ENCODE peak calls at places on chromosomes 3 and 15, in eight cellular contexts. F is uterus, T is IMR-90, G is hepatocyte, M is mammary epithelial cell, B is colonic mucosa, N is sigmoid colon, U is suprapubic skin. X is an unnamed sample.
A peak's percentile ranks its signal among the peaks of the same experiment; 100 is the strongest.

GRCh38 chr3:46972396-46972795 is 4.1 kb downstream of the CCDC12 start:
- DNase-seq in F (no peak), T (no peak), G (no peak), M (no peak), B (no peak), N (no peak), U (no peak), X (no peak)

GRCh38 chr15:67186226-67186649 is 68.2 kb downstream of the AAGAB start:
- DNase-seq in F (peak; percentile 56), T (no peak), G (no peak), M (no peak), B (peak; percentile 47), N (peak; percentile 83), U (no peak), X (peak; percentile 91)

GRCh38 chr15:54374184-54374947 is 396.1 kb downstream of the UNC13C start:
- DNase-seq in F (no peak), T (no peak), G (no peak), M (no peak), B (no peak), N (peak; percentile 57), U (no peak), X (no peak)

GRCh38 chr15:37101634-37102314 is 1.4 kb upstream of the MEIS2 start:
- DNase-seq in F (peak; percentile 89), T (peak; percentile 70), G (peak; percentile 85), M (peak; percentile 74), B (peak; percentile 65), N (peak; percentile 93), U (no peak), X (peak; percentile 81)

GRCh38 chr3:144084929-144085328 is 113.3 kb downstream of the DIPK2A start:
- DNase-seq in F (no peak), T (no peak), G (no peak), M (no peak), B (no peak), N (no peak), U (no peak), X (no peak)

GRCh38 chr3:120497318-120497717 is 46.5 kb upstream of the FSTL1 start:
- DNase-seq in F (no peak), T (peak; percentile 98), G (no peak), M (peak; percentile 85), B (no peak), N (no peak), U (no peak), X (no peak)

GRCh38 chr3:10164546-10165393 is at the start of gene IRAK2:
- DNase-seq in F (peak; percentile 73), T (peak; percentile 50), G (peak; percentile 89), M (peak; percentile 49), B (peak; percentile 77), N (peak; percentile 90), U (peak; percentile 90), X (peak; percentile 74)

GRCh38 chr3:107392549-107393165 is 15.4 kb downstream of the CCDC54 start:
- DNase-seq in F (no peak), T (peak; percentile 66), G (no peak), M (peak; percentile 75), B (no peak), N (no peak), U (no peak), X (no peak)

GRCh38 chr3:156449712-156450574 is 105.0 kb downstream of the SSR3 start:
- DNase-seq in F (no peak), T (peak; percentile 30), G (peak; percentile 55), M (peak; percentile 28), B (no peak), N (no peak), U (no peak), X (no peak)

GRCh38 chr3:195133462-195133861 is 137.5 kb downstream of the XXYLT1 start:
- DNase-seq in F (no peak), T (peak; percentile 98), G (no peak), M (no peak), B (peak; percentile 38), N (peak; percentile 96), U (no peak), X (peak; percentile 71)

GRCh38 chr15:92324036-92324963 is 69.4 kb upstream of the ST8SIA2 start:
- DNase-seq in F (no peak), T (no peak), G (no peak), M (no peak), B (no peak), N (no peak), U (no peak), X (no peak)

GRCh38 chr3:167733961-167734497 is 663 bp downstream of the PDCD10 start:
- DNase-seq in F (no peak), T (peak; percentile 3), G (peak; percentile 31), M (no peak), B (no peak), N (no peak), U (no peak), X (no peak)

DNA sequence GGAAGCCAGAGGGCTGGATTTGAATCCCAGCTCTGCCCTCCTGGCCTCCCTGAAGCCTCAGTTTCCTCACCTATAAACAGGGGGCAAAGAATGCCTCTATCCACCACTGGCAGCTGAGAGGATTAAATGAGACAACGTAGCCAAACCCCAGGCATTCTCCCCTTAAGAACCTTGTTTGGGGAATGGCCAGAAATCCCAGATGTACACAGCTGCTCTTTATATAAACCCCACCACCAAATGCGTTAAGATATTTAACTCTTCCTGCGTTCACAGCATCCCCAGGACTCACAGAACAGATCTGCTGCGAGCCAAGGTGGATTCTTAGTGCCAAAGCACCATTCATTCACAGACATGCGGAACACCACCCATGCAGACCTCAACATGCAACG is 5.3 kb downstream of the TLE3 start:
- DNase-seq in F (no peak), T (peak; percentile 69), G (no peak), M (no peak), B (no peak), N (no peak), U (no peak), X (no peak)
- H3K4me1 ChIP-seq in F (no peaks in the 10 kb centered on the region), T (peaks cover 41% of the 10 kb centered on the region), G (peaks cover 68% of the 10 kb centered on the region), M (peaks cover 8% of the 10 kb centered on the region), B (peaks cover 37% of the 10 kb centered on the region), N (peaks cover 85% of the 10 kb centered on the region), U (peaks cover 81% of the 10 kb centered on the region), X (peaks cover 88% of the 10 kb centered on the region)

DNA sequence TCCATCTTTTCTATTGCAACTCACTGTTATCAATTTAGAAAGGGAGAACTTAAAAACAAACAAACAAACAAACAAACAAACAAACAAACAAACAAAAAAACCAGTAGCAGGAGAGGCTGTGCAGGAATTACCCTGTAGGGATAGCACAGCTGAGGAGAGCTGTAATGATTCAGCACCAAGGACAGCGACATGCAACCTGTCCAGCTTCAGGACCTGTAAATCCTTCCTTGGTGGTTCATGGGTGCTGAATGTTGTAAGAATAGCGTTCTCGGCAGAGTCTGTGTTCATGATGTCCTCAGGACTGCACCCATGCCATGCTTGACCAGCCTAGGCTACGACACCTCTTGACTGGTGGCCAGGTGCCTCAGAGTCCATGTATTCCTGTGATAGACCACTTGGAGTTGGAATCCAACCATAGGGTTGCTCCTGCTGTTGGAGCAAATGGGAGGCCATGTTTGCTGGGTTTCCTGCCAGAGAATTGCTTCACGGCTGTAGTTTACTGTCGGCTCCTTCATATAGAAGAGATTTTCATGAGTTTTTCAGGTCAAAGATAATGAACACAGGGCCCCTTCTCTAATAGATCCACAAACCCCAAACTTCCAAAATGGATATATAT is 65.9 kb downstream of the CACNA2D3 start:
- DNase-seq in F (no peak), T (peak; percentile 34), G (peak; percentile 90), M (peak; percentile 50), B (peak; percentile 45), N (no peak), U (no peak), X (no peak)
- TF ChIP-seq CTCF in F (no peak), T (no peak), G (no peak), M (no peak), B (no peak), N (no peak), U (no peak), X (no peak)

GRCh38 chr3:8538223-8538622 is 36.6 kb downstream of the LMCD1 start:
- DNase-seq in F (no peak), T (no peak), G (no peak), M (no peak), B (no peak), N (no peak), U (no peak), X (no peak)
- H3K4me1 ChIP-seq in F (no peaks in the 10 kb centered on the region), T (peaks cover 17% of the 10 kb centered on the region), G (peaks cover 6% of the 10 kb centered on the region), M (no peaks in the 10 kb centered on the region), B (no peaks in the 10 kb centered on the region), N (no peaks in the 10 kb centered on the region), U (peaks cover 7% of the 10 kb centered on the region), X (peaks cover 51% of the 10 kb centered on the region)

GRCh38 chr15:43204016-43204901 is 16.6 kb downstream of the EPB42 start:
- DNase-seq in F (no peak), T (peak; percentile 75), G (peak; percentile 72), M (peak; percentile 58), B (peak; percentile 29), N (no peak), U (no peak), X (no peak)
- TF ChIP-seq CTCF in F (peak; percentile 39), T (peak; percentile 67), G (peak; percentile 61), M (peak; percentile 73), B (peak; percentile 43), N (peak; percentile 35), U (peak; percentile 59), X (peak; percentile 69)

DNA sequence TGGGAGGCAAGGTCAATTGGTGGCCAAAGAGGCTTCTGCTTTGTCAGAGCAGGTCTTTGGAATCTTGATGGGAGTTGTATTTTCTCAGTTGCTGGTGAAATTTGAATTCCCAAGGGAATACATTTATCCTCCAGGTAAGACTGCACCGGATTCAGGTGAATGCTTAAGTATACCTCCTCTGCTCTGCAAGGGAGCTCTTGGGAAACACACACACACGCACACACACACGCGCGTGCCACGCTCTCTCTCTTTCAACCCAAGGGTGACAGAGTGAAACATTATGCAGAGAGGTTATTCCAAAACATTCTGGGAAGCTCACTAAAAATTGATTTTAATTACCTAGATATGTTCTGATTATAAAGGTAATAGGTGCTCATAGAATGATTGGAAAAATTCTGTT is 33.7 kb downstream of the ST6GAL1 start:
- DNase-seq in F (no peak), T (no peak), G (no peak), M (no peak), B (no peak), N (no peak), U (no peak), X (no peak)
- H3K4me1 ChIP-seq in F (no peaks in the 10 kb centered on the region), T (peaks cover 2% of the 10 kb centered on the region), G (no peaks in the 10 kb centered on the region), M (peaks cover 12% of the 10 kb centered on the region), B (no peaks in the 10 kb centered on the region), N (no peaks in the 10 kb centered on the region), U (no peaks in the 10 kb centered on the region), X (peaks cover 85% of the 10 kb centered on the region)

DNA sequence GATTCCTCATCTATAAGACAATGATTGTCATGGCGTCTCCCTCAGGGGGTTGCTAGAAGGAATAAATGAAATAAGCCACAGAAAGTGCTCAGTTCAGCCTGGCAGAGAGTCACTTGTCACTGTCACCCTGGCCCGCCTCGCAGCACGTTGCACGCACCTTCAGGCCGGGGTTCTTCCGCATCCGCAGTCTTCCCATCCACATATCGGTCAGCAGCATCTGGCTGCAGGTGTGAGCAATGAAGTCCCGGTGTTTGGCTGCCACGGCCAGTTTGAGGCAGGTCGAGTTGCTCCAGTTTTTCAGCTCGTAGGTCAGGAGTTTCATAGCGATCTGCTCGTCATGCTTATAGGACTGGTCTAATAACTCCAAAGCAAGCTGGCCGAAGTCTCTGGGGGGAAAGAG is 48.5 kb upstream of the MTMR10 start:
- DNase-seq in F (no peak), T (no peak), G (no peak), M (no peak), B (no peak), N (no peak), U (no peak), X (no peak)
- TF ChIP-seq CTCF in F (no peak), T (no peak), G (no peak), M (no peak), B (no peak), N (no peak), U (no peak), X (no peak)

DNA sequence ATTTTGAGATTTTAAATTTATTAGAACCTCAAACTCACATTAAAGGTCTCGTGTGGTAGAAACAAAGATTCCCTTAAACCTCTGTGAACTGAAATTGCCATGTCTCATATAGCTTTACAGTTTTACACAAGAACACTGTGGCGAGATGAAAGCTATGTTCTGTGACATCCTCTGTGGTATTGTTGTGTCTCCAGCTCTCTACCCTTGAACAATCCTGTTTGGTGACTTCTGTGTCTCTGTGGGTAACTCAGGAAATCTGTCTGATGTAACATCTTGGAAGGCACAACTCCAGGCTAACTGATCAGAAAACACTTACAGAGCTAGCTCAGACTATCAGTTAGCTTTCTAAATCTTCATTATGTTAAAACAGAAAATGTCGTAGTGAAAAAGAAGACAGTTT is 318.8 kb upstream of the GBE1 start:
- DNase-seq in F (no peak), T (no peak), G (no peak), M (peak; percentile 42), B (no peak), N (no peak), U (no peak), X (no peak)
- H3K4me1 ChIP-seq in F (no peaks in the 10 kb centered on the region), T (no peaks in the 10 kb centered on the region), G (no peaks in the 10 kb centered on the region), M (peaks cover 30% of the 10 kb centered on the region), B (no peaks in the 10 kb centered on the region), N (no peaks in the 10 kb centered on the region), U (no peaks in the 10 kb centered on the region), X (no peaks in the 10 kb centered on the region)

X was measured in right atrium auricular region.